ENCODE peak calls at places on chromosomes 1 and 21, in ten cellular contexts. One of them, this sample, is unnamed.

GRCh38 chr1:232247669-232248068 is 382.3 kb downstream of the SIPA1L2 start:
- DNase-seq in foreskin fibroblast: no peak
- DNase-seq in cardiac fibroblast: no peak
- DNase-seq in activated CD4-positive, alpha-beta T cell treated with anti-CD3 and anti-CD28 coated beads, Interleukin-2, amount 50 U/mL, for 48 hours: no peak
- DNase-seq in left cardiac atrium: no peak
- DNase-seq in GM10248: no peak
- DNase-seq in EH: peak; percentile 4
- DNase-seq in T-cell: no peak
- DNase-seq in stimulated activated CD8-positive, alpha-beta memory T cell treated with anti-CD3 and anti-CD28 coated beads, Interleukin-7, amount 100 ng/mL, for 1 hour: no peak
- DNase-seq in activated CD8-positive, alpha-beta memory T cell treated with anti-CD3 and anti-CD28 coated beads for 1 hour: no peak
- DNase-seq in this sample: no peak

GRCh38 chr1:229848762-229849677 is 218.0 kb upstream of the GALNT2 start:
- DNase-seq in foreskin fibroblast: peak; percentile 52
- DNase-seq in cardiac fibroblast: peak; percentile 45
- DNase-seq in activated CD4-positive, alpha-beta T cell treated with anti-CD3 and anti-CD28 coated beads, Interleukin-2, amount 50 U/mL, for 48 hours: no peak
- DNase-seq in left cardiac atrium: no peak
- DNase-seq in GM10248: peak; percentile 33
- DNase-seq in EH: peak; percentile 33
- DNase-seq in T-cell: no peak
- DNase-seq in stimulated activated CD8-positive, alpha-beta memory T cell treated with anti-CD3 and anti-CD28 coated beads, Interleukin-7, amount 100 ng/mL, for 1 hour: no peak
- DNase-seq in activated CD8-positive, alpha-beta memory T cell treated with anti-CD3 and anti-CD28 coated beads for 1 hour: no peak
- DNase-seq in this sample: peak; percentile 37

GRCh38 chr1:180498594-180498993 is 3.8 kb downstream of the ACBD6 start:
- DNase-seq in foreskin fibroblast: peak; percentile 19
- DNase-seq in cardiac fibroblast: peak; percentile 53
- DNase-seq in activated CD4-positive, alpha-beta T cell treated with anti-CD3 and anti-CD28 coated beads, Interleukin-2, amount 50 U/mL, for 48 hours: no peak
- DNase-seq in left cardiac atrium: no peak
- DNase-seq in GM10248: no peak
- DNase-seq in EH: peak; percentile 43
- DNase-seq in T-cell: no peak
- DNase-seq in stimulated activated CD8-positive, alpha-beta memory T cell treated with anti-CD3 and anti-CD28 coated beads, Interleukin-7, amount 100 ng/mL, for 1 hour: no peak
- DNase-seq in activated CD8-positive, alpha-beta memory T cell treated with anti-CD3 and anti-CD28 coated beads for 1 hour: no peak
- DNase-seq in this sample: no peak

GRCh38 chr1:102977293-102977692 is 131.0 kb downstream of the COL11A1 start:
- DNase-seq in foreskin fibroblast: no peak
- DNase-seq in cardiac fibroblast: peak; percentile 15
- DNase-seq in activated CD4-positive, alpha-beta T cell treated with anti-CD3 and anti-CD28 coated beads, Interleukin-2, amount 50 U/mL, for 48 hours: no peak
- DNase-seq in left cardiac atrium: no peak
- DNase-seq in GM10248: no peak
- DNase-seq in EH: no peak
- DNase-seq in T-cell: no peak
- DNase-seq in stimulated activated CD8-positive, alpha-beta memory T cell treated with anti-CD3 and anti-CD28 coated beads, Interleukin-7, amount 100 ng/mL, for 1 hour: no peak
- DNase-seq in activated CD8-positive, alpha-beta memory T cell treated with anti-CD3 and anti-CD28 coated beads for 1 hour: no peak
- DNase-seq in this sample: no peak

GRCh38 chr1:203570805-203571204 is 55.8 kb upstream of the ATP2B4 start:
- DNase-seq in foreskin fibroblast: no peak
- DNase-seq in cardiac fibroblast: no peak
- DNase-seq in activated CD4-positive, alpha-beta T cell treated with anti-CD3 and anti-CD28 coated beads, Interleukin-2, amount 50 U/mL, for 48 hours: no peak
- DNase-seq in left cardiac atrium: no peak
- DNase-seq in GM10248: no peak
- DNase-seq in EH: peak; percentile 68
- DNase-seq in T-cell: no peak
- DNase-seq in stimulated activated CD8-positive, alpha-beta memory T cell treated with anti-CD3 and anti-CD28 coated beads, Interleukin-7, amount 100 ng/mL, for 1 hour: no peak
- DNase-seq in activated CD8-positive, alpha-beta memory T cell treated with anti-CD3 and anti-CD28 coated beads for 1 hour: no peak
- DNase-seq in this sample: no peak

GRCh38 chr1:234919061-234919755 is 209.4 kb downstream of the TOMM20 start:
- DNase-seq in foreskin fibroblast: no peak
- DNase-seq in cardiac fibroblast: no peak
- DNase-seq in activated CD4-positive, alpha-beta T cell treated with anti-CD3 and anti-CD28 coated beads, Interleukin-2, amount 50 U/mL, for 48 hours: no peak
- DNase-seq in left cardiac atrium: peak; percentile 79
- DNase-seq in GM10248: no peak
- DNase-seq in EH: no peak
- DNase-seq in T-cell: no peak
- DNase-seq in stimulated activated CD8-positive, alpha-beta memory T cell treated with anti-CD3 and anti-CD28 coated beads, Interleukin-7, amount 100 ng/mL, for 1 hour: no peak
- DNase-seq in activated CD8-positive, alpha-beta memory T cell treated with anti-CD3 and anti-CD28 coated beads for 1 hour: no peak
- DNase-seq in this sample: no peak

GRCh38 chr21:14120091-14120734 is 90.5 kb downstream of the LIPI start:
- DNase-seq in foreskin fibroblast: no peak
- DNase-seq in cardiac fibroblast: peak; percentile 37
- DNase-seq in activated CD4-positive, alpha-beta T cell treated with anti-CD3 and anti-CD28 coated beads, Interleukin-2, amount 50 U/mL, for 48 hours: peak; percentile 63
- DNase-seq in left cardiac atrium: no peak
- DNase-seq in GM10248: peak; percentile 42
- DNase-seq in EH: peak; percentile 11
- DNase-seq in T-cell: no peak
- DNase-seq in stimulated activated CD8-positive, alpha-beta memory T cell treated with anti-CD3 and anti-CD28 coated beads, Interleukin-7, amount 100 ng/mL, for 1 hour: no peak
- DNase-seq in activated CD8-positive, alpha-beta memory T cell treated with anti-CD3 and anti-CD28 coated beads for 1 hour: no peak
- DNase-seq in this sample: peak; percentile 36

GRCh38 chr1:31699341-31699891 is 4.4 kb downstream of the COL16A1 start:
- DNase-seq in foreskin fibroblast: peak; percentile 63
- DNase-seq in cardiac fibroblast: no peak
- DNase-seq in activated CD4-positive, alpha-beta T cell treated with anti-CD3 and anti-CD28 coated beads, Interleukin-2, amount 50 U/mL, for 48 hours: peak; percentile 20
- DNase-seq in left cardiac atrium: no peak
- DNase-seq in GM10248: peak; percentile 55
- DNase-seq in EH: no peak
- DNase-seq in T-cell: peak; percentile 30
- DNase-seq in stimulated activated CD8-positive, alpha-beta memory T cell treated with anti-CD3 and anti-CD28 coated beads, Interleukin-7, amount 100 ng/mL, for 1 hour: no peak
- DNase-seq in activated CD8-positive, alpha-beta memory T cell treated with anti-CD3 and anti-CD28 coated beads for 1 hour: no peak
- DNase-seq in this sample: no peak

GRCh38 chr1:156371553-156372264 is 2.7 kb downstream of the RHBG start:
- DNase-seq in foreskin fibroblast: peak; percentile 80
- DNase-seq in cardiac fibroblast: peak; percentile 70
- DNase-seq in activated CD4-positive, alpha-beta T cell treated with anti-CD3 and anti-CD28 coated beads, Interleukin-2, amount 50 U/mL, for 48 hours: no peak
- DNase-seq in left cardiac atrium: peak; percentile 64
- DNase-seq in GM10248: no peak
- DNase-seq in EH: peak; percentile 53
- DNase-seq in T-cell: no peak
- DNase-seq in stimulated activated CD8-positive, alpha-beta memory T cell treated with anti-CD3 and anti-CD28 coated beads, Interleukin-7, amount 100 ng/mL, for 1 hour: no peak
- DNase-seq in activated CD8-positive, alpha-beta memory T cell treated with anti-CD3 and anti-CD28 coated beads for 1 hour: no peak
- DNase-seq in this sample: peak; percentile 84

GRCh38 chr1:215891673-215892072 is 324.6 kb downstream of the KCTD3 start:
- DNase-seq in foreskin fibroblast: no peak
- DNase-seq in cardiac fibroblast: no peak
- DNase-seq in activated CD4-positive, alpha-beta T cell treated with anti-CD3 and anti-CD28 coated beads, Interleukin-2, amount 50 U/mL, for 48 hours: no peak
- DNase-seq in left cardiac atrium: no peak
- DNase-seq in GM10248: no peak
- DNase-seq in EH: peak; percentile 13
- DNase-seq in T-cell: no peak
- DNase-seq in stimulated activated CD8-positive, alpha-beta memory T cell treated with anti-CD3 and anti-CD28 coated beads, Interleukin-7, amount 100 ng/mL, for 1 hour: no peak
- DNase-seq in activated CD8-positive, alpha-beta memory T cell treated with anti-CD3 and anti-CD28 coated beads for 1 hour: no peak
- DNase-seq in this sample: peak; percentile 36

GRCh38 chr1:66552829-66553228 is 18.9 kb downstream of the SGIP1 start:
- DNase-seq in foreskin fibroblast: no peak
- DNase-seq in cardiac fibroblast: peak; percentile 43
- DNase-seq in activated CD4-positive, alpha-beta T cell treated with anti-CD3 and anti-CD28 coated beads, Interleukin-2, amount 50 U/mL, for 48 hours: no peak
- DNase-seq in left cardiac atrium: peak; percentile 32
- DNase-seq in GM10248: no peak
- DNase-seq in EH: no peak
- DNase-seq in T-cell: no peak
- DNase-seq in stimulated activated CD8-positive, alpha-beta memory T cell treated with anti-CD3 and anti-CD28 coated beads, Interleukin-7, amount 100 ng/mL, for 1 hour: no peak
- DNase-seq in activated CD8-positive, alpha-beta memory T cell treated with anti-CD3 and anti-CD28 coated beads for 1 hour: no peak
- DNase-seq in this sample: peak; percentile 45

GRCh38 chr21:34623519-34623918 is 8.6 kb upstream of the RCAN1 start:
- DNase-seq in foreskin fibroblast: no peak
- DNase-seq in cardiac fibroblast: no peak
- DNase-seq in activated CD4-positive, alpha-beta T cell treated with anti-CD3 and anti-CD28 coated beads, Interleukin-2, amount 50 U/mL, for 48 hours: no peak
- DNase-seq in left cardiac atrium: no peak
- DNase-seq in GM10248: no peak
- DNase-seq in EH: no peak
- DNase-seq in T-cell: no peak
- DNase-seq in stimulated activated CD8-positive, alpha-beta memory T cell treated with anti-CD3 and anti-CD28 coated beads, Interleukin-7, amount 100 ng/mL, for 1 hour: no peak
- DNase-seq in activated CD8-positive, alpha-beta memory T cell treated with anti-CD3 and anti-CD28 coated beads for 1 hour: no peak
- DNase-seq in this sample: no peak